ENCODE peak calls at places on chromosomes 16 and 17, in four cellular contexts. One of them, this sample, is unnamed.

GRCh38 chr17:44529864-44530263 is 26.7 kb upstream of the GPATCH8 start:
- DNase-seq in AG09309: no peak
- DNase-seq in left ventricle myocardium inferior: no peak
- DNase-seq in A549: peak
- DNase-seq in this sample: no peak

GRCh38 chr17:5226940-5227878 is 7.5 kb downstream of the SCIMP start:
- DNase-seq in AG09309: no peak
- DNase-seq in left ventricle myocardium inferior: no peak
- DNase-seq in A549: no peak
- DNase-seq in this sample: no peak

GRCh38 chr17:64775701-64776570 is 113.8 kb upstream of the SMURF2 start:
- DNase-seq in AG09309: no peak
- DNase-seq in left ventricle myocardium inferior: no peak
- DNase-seq in A549: no peak
- DNase-seq in this sample: no peak

GRCh38 chr16:84484579-84485254 is 19.7 kb downstream of the MEAK7 start:
- DNase-seq in AG09309: no peak
- DNase-seq in left ventricle myocardium inferior: peak
- DNase-seq in A549: peak
- DNase-seq in this sample: no peak

GRCh38 chr17:36993227-36993626 is 44.5 kb downstream of the AATF start:
- DNase-seq in AG09309: no peak
- DNase-seq in left ventricle myocardium inferior: no peak
- DNase-seq in A549: no peak
- DNase-seq in this sample: no peak

GRCh38 chr16:54647731-54648221 is 282.9 kb upstream of the IRX5 start:
- DNase-seq in AG09309: peak
- DNase-seq in left ventricle myocardium inferior: no peak
- DNase-seq in A549: no peak
- DNase-seq in this sample: no peak

GRCh38 chr16:31477220-31478216 is 5.4 kb upstream of the SLC5A2 start:
- DNase-seq in AG09309: no peak
- DNase-seq in left ventricle myocardium inferior: no peak
- DNase-seq in A549: peak
- DNase-seq in this sample: no peak

GRCh38 chr17:29032798-29033197 is 10.1 kb upstream of the PIPOX start:
- DNase-seq in AG09309: no peak
- DNase-seq in left ventricle myocardium inferior: no peak
- DNase-seq in A549: no peak
- DNase-seq in this sample: no peak

GRCh38 chr17:48596000-48596734 is 2.6 kb upstream of the HOXB5 start:
- DNase-seq in AG09309: no peak
- DNase-seq in left ventricle myocardium inferior: no peak
- DNase-seq in A549: no peak
- DNase-seq in this sample: no peak

GRCh38 chr17:38883592-38884526 is 14.0 kb downstream of the LASP1 start:
- DNase-seq in AG09309: no peak
- DNase-seq in left ventricle myocardium inferior: no peak
- DNase-seq in A549: no peak
- DNase-seq in this sample: no peak

GRCh38 chr16:1492923-1493745 is at the start of gene TELO2:
- DNase-seq in AG09309: peak
- DNase-seq in left ventricle myocardium inferior: peak
- DNase-seq in A549: peak
- DNase-seq in this sample: no peak

GRCh38 chr17:55320594-55321506 is 56.1 kb downstream of the HLF start:
- DNase-seq in AG09309: no peak
- DNase-seq in left ventricle myocardium inferior: no peak
- DNase-seq in A549: no peak
- DNase-seq in this sample: no peak

GRCh38 chr16:47142469-47143328 is 1.0 kb downstream of the NETO2 start:
- DNase-seq in AG09309: no peak
- DNase-seq in left ventricle myocardium inferior: peak
- DNase-seq in A549: peak
- DNase-seq in this sample: peak

GRCh38 chr16:10578474-10579316 is 1.7 kb downstream of the EMP2 start:
- DNase-seq in AG09309: no peak
- DNase-seq in left ventricle myocardium inferior: peak
- DNase-seq in A549: no peak
- DNase-seq in this sample: no peak

GRCh38 chr16:89909777-89910716 is 8.6 kb upstream of the MC1R start:
- DNase-seq in AG09309: no peak
- DNase-seq in left ventricle myocardium inferior: peak
- DNase-seq in A549: peak
- DNase-seq in this sample: no peak

GRCh38 chr17:78184868-78185267 is 2.0 kb downstream of the TK1 start:
- DNase-seq in AG09309: no peak
- DNase-seq in left ventricle myocardium inferior: no peak
- DNase-seq in A549: no peak
- DNase-seq in this sample: peak

GRCh38 chr16:86549076-86549892 is 5.8 kb downstream of the MTHFSD start:
- DNase-seq in AG09309: no peak
- DNase-seq in left ventricle myocardium inferior: no peak
- DNase-seq in A549: no peak
- DNase-seq in this sample: no peak

GRCh38 chr16:51129105-51129504 is 22.0 kb downstream of the SALL1 start:
- DNase-seq in AG09309: no peak
- DNase-seq in left ventricle myocardium inferior: no peak
- DNase-seq in A549: no peak
- DNase-seq in this sample: no peak

GRCh38 chr17:65130829-65131228 is 6.3 kb upstream of the RGS9 start:
- DNase-seq in AG09309: no peak
- DNase-seq in left ventricle myocardium inferior: no peak
- DNase-seq in A549: no peak
- DNase-seq in this sample: no peak

GRCh38 chr17:63774141-63774981 is at the start of gene DDX42:
- DNase-seq in AG09309: no peak
- DNase-seq in left ventricle myocardium inferior: peak
- DNase-seq in A549: peak
- DNase-seq in this sample: no peak

GRCh38 chr17:81151039-81151677 is 14.1 kb upstream of the PVALEF start:
- DNase-seq in AG09309: no peak
- DNase-seq in left ventricle myocardium inferior: no peak
- DNase-seq in A549: no peak
- DNase-seq in this sample: no peak

GRCh38 chr17:75406222-75406615 is 741 bp upstream of the GRB2 start:
- DNase-seq in AG09309: no peak
- DNase-seq in left ventricle myocardium inferior: no peak
- DNase-seq in A549: no peak
- DNase-seq in this sample: no peak

GRCh38 chr16:68995011-68995504 is 110.4 kb upstream of the HAS3 start:
- DNase-seq in AG09309: peak
- DNase-seq in left ventricle myocardium inferior: no peak
- DNase-seq in A549: peak
- DNase-seq in this sample: no peak

GRCh38 chr16:68992521-68992920 is 112.9 kb upstream of the HAS3 start:
- DNase-seq in AG09309: peak
- DNase-seq in left ventricle myocardium inferior: no peak
- DNase-seq in A549: peak
- DNase-seq in this sample: no peak

GRCh38 chr16:88497561-88498420 is 44.7 kb downstream of the ZFPM1 start:
- DNase-seq in AG09309: no peak
- DNase-seq in left ventricle myocardium inferior: no peak
- DNase-seq in A549: no peak
- DNase-seq in this sample: no peak

GRCh38 chr17:37489197-37490001 is at the start of gene DUSP14:
- DNase-seq in AG09309: no peak
- DNase-seq in left ventricle myocardium inferior: peak
- DNase-seq in A549: peak
- DNase-seq in this sample: no peak

GRCh38 chr17:73342549-73343167 is 30.9 kb upstream of the CDC42EP4 start:
- DNase-seq in AG09309: no peak
- DNase-seq in left ventricle myocardium inferior: no peak
- DNase-seq in A549: peak
- DNase-seq in this sample: no peak
- TF ChIP-seq CTCF in AG09309: peak
- TF ChIP-seq CTCF in left ventricle myocardium inferior: no peak
- TF ChIP-seq CTCF in A549: peak
- TF ChIP-seq CTCF in this sample: no peak

GRCh38 chr17:10772425-10773380 is 31.2 kb downstream of the TMEM238L start:
- DNase-seq in AG09309: no peak
- DNase-seq in left ventricle myocardium inferior: no peak
- DNase-seq in A549: peak
- DNase-seq in this sample: no peak
- H3K4me3 ChIP-seq in AG09309: no peak
- H3K4me3 ChIP-seq in left ventricle myocardium inferior: no peak
- H3K4me3 ChIP-seq in A549: no peak
- H3K4me3 ChIP-seq in this sample: no peak

GRCh38 chr17:82668024-82668630 is 19.9 kb upstream of the WDR45B start:
- DNase-seq in AG09309: no peak
- DNase-seq in left ventricle myocardium inferior: no peak
- DNase-seq in A549: no peak
- DNase-seq in this sample: no peak

GRCh38 chr17:82670661-82671060 is 22.4 kb upstream of the WDR45B start:
- DNase-seq in AG09309: no peak
- DNase-seq in left ventricle myocardium inferior: no peak
- DNase-seq in A549: no peak
- DNase-seq in this sample: no peak

GRCh38 chr17:82667668-82668000 is 19.4 kb upstream of the WDR45B start:
- DNase-seq in AG09309: no peak
- DNase-seq in left ventricle myocardium inferior: no peak
- DNase-seq in A549: no peak
- DNase-seq in this sample: no peak

GRCh38 chr17:82666931-82667667 is 18.9 kb upstream of the WDR45B start:
- DNase-seq in AG09309: no peak
- DNase-seq in left ventricle myocardium inferior: no peak
- DNase-seq in A549: no peak
- DNase-seq in this sample: no peak

DNA sequence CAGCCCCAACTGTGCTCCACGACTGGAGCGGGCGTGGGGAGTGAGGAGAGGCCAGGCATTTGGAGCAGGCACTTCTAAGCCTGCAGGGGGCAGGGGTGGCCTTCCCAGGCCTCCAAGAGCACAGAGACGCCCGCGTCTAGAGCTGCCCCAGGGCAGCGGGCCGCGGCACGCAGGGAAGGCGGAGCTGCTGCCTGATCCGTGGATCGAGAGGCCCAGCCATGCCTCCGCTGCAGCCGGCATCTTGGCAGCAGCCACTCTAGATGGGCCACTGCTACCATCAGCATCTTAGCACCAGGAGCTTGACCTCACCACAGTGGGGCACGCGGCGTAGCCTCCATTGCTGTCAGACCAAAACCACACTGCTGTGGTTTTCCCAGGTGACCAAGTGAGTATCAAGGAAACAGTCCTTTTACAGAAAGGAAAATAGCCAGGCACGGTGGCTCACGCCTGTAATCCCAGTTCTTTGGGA is 20.4 kb upstream of the WDR45B start:
- DNase-seq in AG09309: no peak
- DNase-seq in left ventricle myocardium inferior: peak
- DNase-seq in A549: peak
- DNase-seq in this sample: no peak
- TF ChIP-seq CTCF in AG09309: peak
- TF ChIP-seq CTCF in left ventricle myocardium inferior: peak
- TF ChIP-seq CTCF in A549: peak
- TF ChIP-seq CTCF in this sample: peak

GRCh38 chr17:50146927-50147640 is 3.4 kb downstream of the PPP1R9B start:
- DNase-seq in AG09309: no peak
- DNase-seq in left ventricle myocardium inferior: no peak
- DNase-seq in A549: no peak
- DNase-seq in this sample: no peak

GRCh38 chr17:50147841-50148225 is 2.6 kb downstream of the PPP1R9B start:
- DNase-seq in AG09309: no peak
- DNase-seq in left ventricle myocardium inferior: no peak
- DNase-seq in A549: peak
- DNase-seq in this sample: no peak

GRCh38 chr17:50144845-50145531 is 5.5 kb downstream of the PPP1R9B start:
- DNase-seq in AG09309: no peak
- DNase-seq in left ventricle myocardium inferior: no peak
- DNase-seq in A549: no peak
- DNase-seq in this sample: no peak

GRCh38 chr17:50145532-50146229 is 4.8 kb downstream of the PPP1R9B start:
- DNase-seq in AG09309: no peak
- DNase-seq in left ventricle myocardium inferior: no peak
- DNase-seq in A549: no peak
- DNase-seq in this sample: no peak

DNA sequence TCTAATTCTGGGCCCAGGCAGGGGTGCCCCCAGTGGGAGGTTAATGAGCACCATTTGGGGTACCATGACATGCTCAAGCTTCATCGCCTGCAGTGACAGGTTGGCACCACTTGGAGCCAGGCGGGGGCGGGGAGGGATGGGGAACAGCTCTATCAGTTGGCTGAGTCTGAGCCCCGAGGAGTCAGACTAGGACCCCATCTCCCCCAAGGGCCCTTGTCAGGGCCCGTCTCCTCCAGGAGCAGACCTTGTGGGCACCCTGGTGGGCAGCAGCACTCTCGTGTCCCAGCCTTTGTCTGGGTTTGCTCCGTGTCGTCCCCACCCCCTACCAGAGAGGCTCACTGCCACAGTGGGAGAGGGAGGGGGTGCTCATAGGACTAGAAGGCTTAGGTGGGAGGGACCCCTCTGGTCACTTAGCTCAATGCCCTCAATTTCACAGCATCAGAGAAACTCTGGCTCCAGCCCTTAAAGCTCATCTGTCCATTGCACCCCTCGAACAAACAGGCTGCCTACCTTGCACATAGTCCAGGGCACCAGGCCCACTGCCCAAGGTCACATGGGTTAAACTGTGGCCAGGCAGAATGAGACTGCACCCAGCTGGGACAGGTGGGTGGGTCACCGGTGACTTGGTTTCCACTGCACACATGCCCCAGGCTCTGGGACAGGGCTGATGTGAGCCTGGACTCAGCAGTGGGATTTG is 4.1 kb downstream of the PPP1R9B start:
- DNase-seq in AG09309: no peak
- DNase-seq in left ventricle myocardium inferior: no peak
- DNase-seq in A549: no peak
- DNase-seq in this sample: no peak
- H3K4me3 ChIP-seq in AG09309: peak
- H3K4me3 ChIP-seq in left ventricle myocardium inferior: peak
- H3K4me3 ChIP-seq in A549: no peak
- H3K4me3 ChIP-seq in this sample: peak

This sample was measured in epithelial cell of proximal tubule.